ENCODE peak calls at places on chromosome 15, in eight cellular contexts. H is AG10803, Z is right atrium auricular region, F is HFF-Myc, Q is GM12864, A is BJ, K is CD14-positive monocyte, J is mucosa of descending colon. P is an unnamed sample.

GRCh38 chr15:66844041-66844746 is 142.2 kb downstream of the SMAD6 start:
- DNase-seq in K (peak), A (no peak), J (no peak), F (no peak), Z (no peak), Q (no peak), H (no peak), P (no peak)

GRCh38 chr15:48040166-48040817 is 80.5 kb upstream of the SLC24A5 start:
- DNase-seq in Z (no peak), F (peak), H (peak), J (no peak), A (no peak), K (no peak), Q (no peak), P (no peak)

GRCh38 chr15:83844742-83845141 is 190.8 kb downstream of the ADAMTSL3 start:
- DNase-seq in Z (no peak), J (no peak), F (no peak), Q (no peak), H (peak), A (no peak), K (no peak), P (no peak)

GRCh38 chr15:65957451-65957850 is 88.2 kb downstream of the RAB11A start:
- DNase-seq in H (no peak), Q (no peak), F (no peak), Z (no peak), J (no peak), K (no peak), A (no peak), P (no peak)

GRCh38 chr15:40511472-40512133 is 40.8 kb downstream of the CHST14 start:
- DNase-seq in Q (no peak), J (peak), A (no peak), F (no peak), K (no peak), Z (no peak), H (peak), P (peak)

GRCh38 chr15:71386448-71387236 is 271.4 kb downstream of the THSD4 start:
- DNase-seq in A (no peak), H (no peak), K (no peak), Q (no peak), Z (no peak), J (no peak), F (no peak), P (no peak)

GRCh38 chr15:24756101-24756500 is 80.5 kb downstream of the NPAP1 start:
- DNase-seq in K (no peak), A (no peak), Z (no peak), Q (no peak), J (no peak), F (no peak), H (no peak), P (no peak)

GRCh38 chr15:60471314-60471713 is 7.6 kb downstream of the ICE2 start:
- DNase-seq in J (no peak), F (no peak), Z (no peak), A (no peak), K (no peak), Q (no peak), H (peak), P (no peak)

GRCh38 chr15:37576952-37577351 is 357.5 kb upstream of the TMCO5A start:
- DNase-seq in A (no peak), Q (no peak), K (no peak), J (no peak), H (no peak), F (no peak), Z (no peak), P (no peak)

GRCh38 chr15:78404125-78404524 is 33.9 kb upstream of the IREB2 start:
- DNase-seq in F (no peak), Q (no peak), H (no peak), Z (no peak), J (no peak), A (no peak), K (no peak), P (no peak)

GRCh38 chr15:77710171-77710570 is 77.5 kb upstream of the LINGO1 start:
- DNase-seq in H (no peak), Z (no peak), K (no peak), J (no peak), A (no peak), F (no peak), Q (no peak), P (no peak)

GRCh38 chr15:38706956-38707355 is 142.3 kb upstream of the RASGRP1 start:
- DNase-seq in A (no peak), H (no peak), Z (no peak), Q (no peak), K (no peak), J (no peak), F (no peak), P (no peak)

GRCh38 chr15:33112541-33113105 is 81.9 kb downstream of the FMN1 start:
- DNase-seq in F (no peak), H (no peak), A (no peak), J (no peak), K (no peak), Q (no peak), Z (no peak), P (no peak)

GRCh38 chr15:50879016-50879415 is 29.5 kb upstream of the AP4E1 start:
- DNase-seq in A (no peak), H (no peak), Q (peak), J (no peak), Z (no peak), F (no peak), K (no peak), P (no peak)

GRCh38 chr15:83843511-83843910 is 189.6 kb downstream of the ADAMTSL3 start:
- DNase-seq in Q (no peak), H (peak), F (no peak), J (no peak), K (no peak), Z (peak), A (no peak), P (no peak)

GRCh38 chr15:83061680-83062079 is 5.4 kb downstream of the BTBD1 start:
- DNase-seq in J (no peak), H (peak), K (no peak), Q (no peak), F (no peak), Z (no peak), A (peak), P (no peak)

GRCh38 chr15:78808550-78808949 is 2.7 kb downstream of the ADAMTS7 start:
- DNase-seq in A (no peak), J (no peak), Q (peak), F (peak), K (no peak), H (no peak), Z (peak), P (peak)

GRCh38 chr15:73924258-73924921 is 1.9 kb upstream of the LOXL1 start:
- DNase-seq in H (peak), K (no peak), Q (no peak), A (no peak), F (peak), Z (peak), J (peak), P (no peak)

GRCh38 chr15:31970007-31970406 is 60.3 kb upstream of the CHRNA7 start:
- DNase-seq in F (no peak), A (no peak), Z (no peak), K (no peak), H (no peak), J (no peak), Q (no peak), P (no peak)

GRCh38 chr15:42890161-42890913 is 30.2 kb downstream of the TTBK2 start:
- DNase-seq in K (no peak), A (peak), H (peak), Q (no peak), Z (no peak), F (peak), J (no peak), P (no peak)

GRCh38 chr15:74958908-74959642 is 2.5 kb upstream of the RPP25 start:
- DNase-seq in K (no peak), A (no peak), J (no peak), Z (no peak), Q (no peak), F (no peak), H (no peak), P (no peak)

GRCh38 chr15:87365221-87365620 is 891.3 kb downstream of the NTRK3 start:
- DNase-seq in A (peak), F (no peak), Q (no peak), K (no peak), J (no peak), Z (no peak), H (peak), P (no peak)

GRCh38 chr15:66772967-66773873 is 71.2 kb downstream of the SMAD6 start:
- DNase-seq in Z (no peak), Q (no peak), A (no peak), H (peak), F (no peak), K (no peak), J (peak), P (no peak)

GRCh38 chr15:98728107-98728810 is 79.9 kb downstream of the IGF1R start:
- DNase-seq in A (no peak), K (no peak), H (no peak), J (no peak), Q (no peak), F (no peak), Z (no peak), P (no peak)

GRCh38 chr15:70284438-70285214 is 186.9 kb upstream of the TLE3 start:
- DNase-seq in Q (no peak), F (no peak), J (no peak), H (peak), Z (no peak), A (no peak), K (peak), P (no peak)

GRCh38 chr15:88476635-88477038 is 9.1 kb downstream of the MRPS11 start:
- DNase-seq in K (no peak), Z (no peak), Q (no peak), A (no peak), H (peak), J (no peak), F (no peak), P (peak)

GRCh38 chr15:48406911-48407310 is 75.7 kb downstream of the DUT start:
- DNase-seq in Z (no peak), J (no peak), K (no peak), F (no peak), Q (no peak), H (no peak), A (no peak), P (no peak)

GRCh38 chr15:25793354-25794050 is 69.6 kb downstream of the ATP10A start:
- DNase-seq in Q (peak), K (peak), F (no peak), A (no peak), Z (no peak), J (no peak), H (no peak), P (no peak)

GRCh38 chr15:81491414-81492101 is 117.5 kb upstream of the TMC3 start:
- DNase-seq in F (no peak), H (no peak), J (no peak), Q (no peak), Z (no peak), K (no peak), A (no peak), P (no peak)

GRCh38 chr15:39783244-39783820 is 691 bp upstream of the FSIP1 start:
- DNase-seq in J (no peak), Z (no peak), Q (no peak), A (no peak), K (no peak), H (no peak), F (no peak), P (no peak)

GRCh38 chr15:76514292-76514691 is 177.7 kb downstream of the ISL2 start:
- DNase-seq in J (no peak), K (no peak), A (no peak), Q (no peak), H (no peak), F (no peak), Z (no peak), P (no peak)

GRCh38 chr15:72312605-72313447 is 7.1 kb downstream of the CELF6 start:
- DNase-seq in H (peak), Q (peak), F (peak), J (no peak), K (peak), A (peak), Z (peak), P (peak)

DNA sequence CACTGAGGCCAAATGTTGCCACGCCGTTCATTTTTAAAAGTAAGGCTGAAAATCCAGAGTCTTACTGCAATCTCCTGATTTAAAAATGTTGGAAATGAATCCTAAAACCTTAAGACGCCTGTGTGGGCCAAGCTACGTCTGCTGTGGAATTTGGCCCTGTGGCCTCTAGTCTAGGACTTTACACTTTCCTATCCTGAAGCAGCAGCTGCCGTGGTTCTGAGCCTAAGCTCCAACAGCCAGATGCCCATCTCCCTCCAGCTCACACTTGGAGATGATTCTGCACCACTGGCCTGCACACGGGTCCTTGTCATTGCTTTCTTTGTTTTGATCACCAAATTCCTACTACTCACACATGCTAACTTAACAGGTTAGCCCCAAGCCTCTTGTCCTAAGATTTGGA is 286.4 kb upstream of the LYSMD4 start:
- DNase-seq in J (no peak), A (no peak), Q (no peak), F (no peak), Z (no peak), K (no peak), H (no peak), P (no peak)
- TF ChIP-seq CTCF in J (no peak), A (no peak), Q (no peak), F (no peak), Z (no peak), K (no peak), H (no peak), P (no peak)

DNA sequence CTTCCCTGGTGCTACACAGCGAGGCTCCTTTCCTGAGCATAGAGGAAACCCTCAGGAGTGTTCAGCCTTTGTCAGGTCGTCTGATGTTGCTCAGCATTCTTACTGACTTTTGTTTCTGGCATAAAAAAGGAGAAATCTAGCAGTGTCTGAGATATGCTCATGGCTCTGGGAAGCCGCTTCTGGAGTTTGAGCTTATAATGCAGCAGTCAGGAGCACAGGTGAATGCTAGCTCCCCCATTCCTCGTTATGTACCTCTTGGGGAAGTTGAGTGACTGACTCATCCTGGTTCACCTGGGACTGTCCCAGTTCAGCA is 49.2 kb upstream of the MYZAP start:
- DNase-seq in J (no peak), A (no peak), H (no peak), Z (no peak), Q (no peak), K (no peak), F (no peak), P (no peak)
- TF ChIP-seq CTCF in J (no peak), A (no peak), H (no peak), Z (no peak), Q (no peak), K (peak), F (no peak), P (no peak)

GRCh38 chr15:36208868-36209582 is 370.4 kb upstream of the CDIN1 start:
- DNase-seq in H (peak), Q (no peak), A (no peak), J (no peak), Z (no peak), K (no peak), F (no peak), P (no peak)
- TF ChIP-seq CTCF in H (peak), Q (no peak), A (peak), J (no peak), Z (no peak), K (no peak), F (no peak), P (no peak)

DNA sequence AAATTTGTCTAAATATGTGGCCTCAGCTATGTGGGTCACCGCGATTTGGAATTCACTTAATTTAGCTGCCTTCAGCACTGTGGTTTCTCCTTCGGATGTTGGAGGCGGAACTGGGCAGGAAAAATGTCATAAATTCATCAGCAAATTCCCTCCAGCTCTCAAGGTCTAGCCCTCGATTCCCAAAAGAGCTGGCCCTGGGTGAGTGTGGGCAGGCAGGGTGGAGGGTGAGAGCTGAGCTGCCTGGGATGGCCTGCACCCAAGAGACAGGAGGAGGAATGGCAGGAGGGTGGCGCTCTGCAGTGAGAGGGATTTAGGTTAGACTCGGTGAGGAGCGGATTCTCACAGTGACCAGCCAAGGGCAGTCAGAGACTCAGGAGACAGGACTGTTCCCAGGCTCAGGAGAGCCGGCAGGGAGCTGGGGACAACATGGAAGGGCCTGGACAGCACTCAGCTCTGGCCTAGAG is 57.1 kb downstream of the FEM1B start:
- DNase-seq in K (no peak), J (no peak), F (no peak), Q (no peak), Z (no peak), H (peak), A (peak), P (no peak)
- TF ChIP-seq CTCF in K (no peak), J (no peak), F (no peak), Q (no peak), Z (no peak), H (no peak), A (no peak), P (no peak)

GRCh38 chr15:52464478-52464877 is 64.2 kb downstream of the MYO5A start:
- DNase-seq in K (no peak), H (no peak), F (no peak), Z (no peak), J (no peak), Q (peak), A (no peak), P (peak)

GRCh38 chr15:52462806-52463360 is 65.8 kb downstream of the MYO5A start:
- DNase-seq in Z (no peak), J (no peak), F (no peak), H (no peak), Q (no peak), A (no peak), K (no peak), P (no peak)

GRCh38 chr15:52466134-52466701 is 62.5 kb downstream of the MYO5A start:
- DNase-seq in J (peak), F (no peak), Q (peak), K (peak), A (no peak), Z (no peak), H (no peak), P (peak)

GRCh38 chr15:52464040-52464439 is 64.6 kb downstream of the MYO5A start:
- DNase-seq in Z (no peak), Q (no peak), A (no peak), H (no peak), K (no peak), J (no peak), F (no peak), P (no peak)

GRCh38 chr15:52463638-52464037 is 65.0 kb downstream of the MYO5A start:
- DNase-seq in K (no peak), A (no peak), F (no peak), H (peak), Z (no peak), Q (no peak), J (no peak), P (peak)
- TF ChIP-seq CTCF in K (peak), A (no peak), F (no peak), H (peak), Z (no peak), Q (peak), J (no peak), P (peak)